ENCODE peak calls at places on chromosomes 12 and 14, in five cellular contexts. One of them, this sample, is unnamed.

GRCh38 chr14:51704465-51705050 is 52.8 kb downstream of the FRMD6 start:
- DNase-seq in GM12878: no peak
- DNase-seq in K562: no peak
- DNase-seq in HepG2: no peak
- DNase-seq in endothelial cell of umbilical vein: peak
- DNase-seq in this sample: no peak

GRCh38 chr12:101436146-101436545 is 28.6 kb upstream of the ARL1 start:
- DNase-seq in K562: no peak
- DNase-seq in HepG2: no peak
- DNase-seq in endothelial cell of umbilical vein: no peak
- DNase-seq in GM12878: no peak
- DNase-seq in this sample: no peak

GRCh38 chr12:109027767-109028166 is 6.9 kb upstream of the SVOP start:
- DNase-seq in GM12878: no peak
- DNase-seq in K562: no peak
- DNase-seq in HepG2: no peak
- DNase-seq in endothelial cell of umbilical vein: no peak
- DNase-seq in this sample: no peak

GRCh38 chr14:26394114-26394855 is 203.5 kb downstream of the NOVA1 start:
- DNase-seq in endothelial cell of umbilical vein: peak
- DNase-seq in K562: no peak
- DNase-seq in HepG2: no peak
- DNase-seq in GM12878: no peak
- DNase-seq in this sample: no peak

GRCh38 chr12:1920436-1920835 is 2.0 kb upstream of the CACNA2D4 start:
- DNase-seq in K562: no peak
- DNase-seq in endothelial cell of umbilical vein: no peak
- DNase-seq in HepG2: no peak
- DNase-seq in GM12878: no peak
- DNase-seq in this sample: no peak

GRCh38 chr12:71684081-71684480 is 1.8 kb upstream of the TMEM19 start:
- DNase-seq in GM12878: no peak
- DNase-seq in K562: no peak
- DNase-seq in HepG2: no peak
- DNase-seq in endothelial cell of umbilical vein: no peak
- DNase-seq in this sample: no peak

GRCh38 chr12:24378548-24379011 is 429.1 kb upstream of the SOX5 start:
- DNase-seq in GM12878: no peak
- DNase-seq in HepG2: no peak
- DNase-seq in endothelial cell of umbilical vein: no peak
- DNase-seq in K562: no peak
- DNase-seq in this sample: peak

GRCh38 chr12:115802767-115803166 is 474.7 kb downstream of the MED13L start:
- DNase-seq in HepG2: no peak
- DNase-seq in GM12878: no peak
- DNase-seq in K562: no peak
- DNase-seq in endothelial cell of umbilical vein: no peak
- DNase-seq in this sample: no peak

GRCh38 chr14:92472860-92473259 is 40.7 kb upstream of the RIN3 start:
- DNase-seq in HepG2: no peak
- DNase-seq in endothelial cell of umbilical vein: no peak
- DNase-seq in K562: no peak
- DNase-seq in GM12878: no peak
- DNase-seq in this sample: no peak

GRCh38 chr12:104319918-104320626 is 16.5 kb downstream of the EID3 start:
- DNase-seq in HepG2: no peak
- DNase-seq in GM12878: no peak
- DNase-seq in endothelial cell of umbilical vein: no peak
- DNase-seq in K562: no peak
- DNase-seq in this sample: no peak

GRCh38 chr12:753401-754237 is 1.2 kb downstream of the WNK1 start:
- DNase-seq in endothelial cell of umbilical vein: no peak
- DNase-seq in GM12878: no peak
- DNase-seq in HepG2: no peak
- DNase-seq in K562: peak
- DNase-seq in this sample: no peak

GRCh38 chr14:51086044-51086443 is 8.9 kb downstream of the TRIM9 start:
- DNase-seq in endothelial cell of umbilical vein: no peak
- DNase-seq in HepG2: no peak
- DNase-seq in K562: no peak
- DNase-seq in GM12878: no peak
- DNase-seq in this sample: no peak

GRCh38 chr12:22034709-22035506 is 11.1 kb upstream of the CMAS start:
- DNase-seq in endothelial cell of umbilical vein: peak
- DNase-seq in GM12878: no peak
- DNase-seq in HepG2: no peak
- DNase-seq in K562: no peak
- DNase-seq in this sample: no peak

GRCh38 chr14:49982082-49982481 is 89.2 kb downstream of the ARF6 start:
- DNase-seq in K562: no peak
- DNase-seq in GM12878: no peak
- DNase-seq in endothelial cell of umbilical vein: no peak
- DNase-seq in HepG2: no peak
- DNase-seq in this sample: no peak

GRCh38 chr12:88952543-88952942 is 372.3 kb upstream of the KITLG start:
- DNase-seq in K562: no peak
- DNase-seq in GM12878: no peak
- DNase-seq in endothelial cell of umbilical vein: peak
- DNase-seq in HepG2: peak
- DNase-seq in this sample: no peak

GRCh38 chr12:132359971-132360370 is 30.6 kb upstream of the GALNT9 start:
- DNase-seq in GM12878: no peak
- DNase-seq in K562: no peak
- DNase-seq in HepG2: no peak
- DNase-seq in endothelial cell of umbilical vein: no peak
- DNase-seq in this sample: no peak

GRCh38 chr12:83818888-83819287 is 1093.7 kb downstream of the SLC6A15 start:
- DNase-seq in K562: no peak
- DNase-seq in GM12878: no peak
- DNase-seq in endothelial cell of umbilical vein: no peak
- DNase-seq in HepG2: no peak
- DNase-seq in this sample: no peak

GRCh38 chr12:28500373-28501024 is 310.2 kb downstream of the CCDC91 start:
- DNase-seq in endothelial cell of umbilical vein: no peak
- DNase-seq in GM12878: no peak
- DNase-seq in K562: no peak
- DNase-seq in HepG2: no peak
- DNase-seq in this sample: no peak

GRCh38 chr14:29927596-29928341 is at the start of gene PRKD1:
- DNase-seq in K562: peak
- DNase-seq in endothelial cell of umbilical vein: peak
- DNase-seq in HepG2: peak
- DNase-seq in GM12878: no peak
- DNase-seq in this sample: no peak

GRCh38 chr12:102484017-102484731 is 3.8 kb upstream of the IGF1 start:
- DNase-seq in HepG2: peak
- DNase-seq in endothelial cell of umbilical vein: peak
- DNase-seq in GM12878: peak
- DNase-seq in K562: peak
- DNase-seq in this sample: peak

GRCh38 chr12:113194971-113195391 is 9.5 kb downstream of the RITA1 start:
- DNase-seq in K562: no peak
- DNase-seq in endothelial cell of umbilical vein: no peak
- DNase-seq in HepG2: no peak
- DNase-seq in GM12878: no peak
- DNase-seq in this sample: no peak

GRCh38 chr12:55717397-55718007 is 1.7 kb downstream of the BLOC1S1 start:
- DNase-seq in K562: peak
- DNase-seq in HepG2: no peak
- DNase-seq in endothelial cell of umbilical vein: peak
- DNase-seq in GM12878: no peak
- DNase-seq in this sample: no peak

GRCh38 chr12:119916111-119916510 is 39.0 kb upstream of the CIT start:
- DNase-seq in GM12878: no peak
- DNase-seq in K562: no peak
- DNase-seq in HepG2: no peak
- DNase-seq in endothelial cell of umbilical vein: no peak
- DNase-seq in this sample: no peak

GRCh38 chr12:94187351-94187750 is 39.0 kb downstream of the PLXNC1 start:
- DNase-seq in GM12878: no peak
- DNase-seq in endothelial cell of umbilical vein: no peak
- DNase-seq in HepG2: no peak
- DNase-seq in K562: no peak
- DNase-seq in this sample: no peak

GRCh38 chr12:90153827-90154226 is 445.2 kb upstream of the ATP2B1 start:
- DNase-seq in HepG2: no peak
- DNase-seq in endothelial cell of umbilical vein: no peak
- DNase-seq in K562: no peak
- DNase-seq in GM12878: no peak
- DNase-seq in this sample: no peak

GRCh38 chr14:104599446-104599845 is 5.1 kb downstream of the TMEM179 start:
- DNase-seq in GM12878: no peak
- DNase-seq in HepG2: no peak
- DNase-seq in endothelial cell of umbilical vein: no peak
- DNase-seq in K562: no peak
- DNase-seq in this sample: no peak

GRCh38 chr12:66035289-66035961 is 95.1 kb downstream of the LLPH start:
- DNase-seq in endothelial cell of umbilical vein: peak
- DNase-seq in GM12878: no peak
- DNase-seq in HepG2: peak
- DNase-seq in K562: peak
- DNase-seq in this sample: peak

GRCh38 chr12:11711675-11712327 is 62.3 kb downstream of the ETV6 start:
- DNase-seq in HepG2: peak
- DNase-seq in endothelial cell of umbilical vein: no peak
- DNase-seq in GM12878: no peak
- DNase-seq in K562: no peak
- DNase-seq in this sample: no peak

GRCh38 chr14:57865450-57866198 is at the start of gene SLC35F4:
- DNase-seq in GM12878: no peak
- DNase-seq in endothelial cell of umbilical vein: no peak
- DNase-seq in K562: peak
- DNase-seq in HepG2: no peak
- DNase-seq in this sample: no peak

GRCh38 chr12:54025507-54026393 is 2.5 kb upstream of the HOXC6 start:
- DNase-seq in endothelial cell of umbilical vein: no peak
- DNase-seq in HepG2: no peak
- DNase-seq in GM12878: no peak
- DNase-seq in K562: no peak
- DNase-seq in this sample: no peak

GRCh38 chr12:54022960-54023884 is 5.0 kb upstream of the HOXC6 start:
- DNase-seq in K562: no peak
- DNase-seq in HepG2: no peak
- DNase-seq in GM12878: no peak
- DNase-seq in endothelial cell of umbilical vein: no peak
- DNase-seq in this sample: no peak

GRCh38 chr12:54024581-54024980 is 3.7 kb upstream of the HOXC6 start:
- DNase-seq in endothelial cell of umbilical vein: no peak
- DNase-seq in GM12878: no peak
- DNase-seq in K562: no peak
- DNase-seq in HepG2: no peak
- DNase-seq in this sample: no peak

GRCh38 chr12:54021432-54022013 is 6.7 kb upstream of the HOXC6 start:
- DNase-seq in endothelial cell of umbilical vein: no peak
- DNase-seq in K562: no peak
- DNase-seq in GM12878: no peak
- DNase-seq in HepG2: no peak
- DNase-seq in this sample: no peak

GRCh38 chr12:54024127-54024526 is 4.1 kb upstream of the HOXC6 start:
- DNase-seq in HepG2: no peak
- DNase-seq in endothelial cell of umbilical vein: no peak
- DNase-seq in K562: no peak
- DNase-seq in GM12878: no peak
- DNase-seq in this sample: no peak
- TF ChIP-seq POLR2AphosphoS5 in HepG2: no peak
- TF ChIP-seq POLR2AphosphoS5 in endothelial cell of umbilical vein: no peak
- TF ChIP-seq POLR2AphosphoS5 in K562: no peak
- TF ChIP-seq POLR2AphosphoS5 in GM12878: no peak
- TF ChIP-seq POLR2AphosphoS5 in this sample: no peak

GRCh38 chr12:57605308-57606015 is 838 bp downstream of the DTX3 start:
- DNase-seq in endothelial cell of umbilical vein: no peak
- DNase-seq in HepG2: no peak
- DNase-seq in K562: no peak
- DNase-seq in GM12878: no peak
- DNase-seq in this sample: no peak
- TF ChIP-seq EZH2 in endothelial cell of umbilical vein: no peak
- TF ChIP-seq EZH2 in HepG2: no peak
- TF ChIP-seq EZH2 in K562: no peak
- TF ChIP-seq EZH2 in GM12878: no peak
- TF ChIP-seq EZH2 in this sample: no peak

GRCh38 chr12:3753549-3754284 is 808 bp upstream of the CRACR2A start:
- DNase-seq in HepG2: no peak
- DNase-seq in K562: peak
- DNase-seq in GM12878: no peak
- DNase-seq in endothelial cell of umbilical vein: no peak
- DNase-seq in this sample: no peak

GRCh38 chr12:3750616-3751015 is 2.3 kb downstream of the CRACR2A start:
- DNase-seq in endothelial cell of umbilical vein: no peak
- DNase-seq in HepG2: no peak
- DNase-seq in GM12878: no peak
- DNase-seq in K562: no peak
- DNase-seq in this sample: no peak

GRCh38 chr12:3751151-3752095 is 1.5 kb downstream of the CRACR2A start:
- DNase-seq in K562: no peak
- DNase-seq in GM12878: no peak
- DNase-seq in endothelial cell of umbilical vein: no peak
- DNase-seq in HepG2: no peak
- DNase-seq in this sample: no peak

GRCh38 chr12:3752741-3753486 is at the start of gene CRACR2A:
- DNase-seq in endothelial cell of umbilical vein: peak
- DNase-seq in GM12878: peak
- DNase-seq in K562: peak
- DNase-seq in HepG2: no peak
- DNase-seq in this sample: no peak

GRCh38 chr12:3752096-3752709 is 706 bp downstream of the CRACR2A start:
- DNase-seq in endothelial cell of umbilical vein: peak
- DNase-seq in HepG2: peak
- DNase-seq in GM12878: peak
- DNase-seq in K562: peak
- DNase-seq in this sample: no peak
- TF ChIP-seq POLR2AphosphoS5 in endothelial cell of umbilical vein: peak
- TF ChIP-seq POLR2AphosphoS5 in HepG2: no peak
- TF ChIP-seq POLR2AphosphoS5 in GM12878: peak
- TF ChIP-seq POLR2AphosphoS5 in K562: no peak
- TF ChIP-seq POLR2AphosphoS5 in this sample: no peak

GRCh38 chr12:57216931-57217871 is 607 bp downstream of the NXPH4 start:
- DNase-seq in endothelial cell of umbilical vein: no peak
- DNase-seq in HepG2: no peak
- DNase-seq in K562: no peak
- DNase-seq in GM12878: no peak
- DNase-seq in this sample: no peak

GRCh38 chr12:57215065-57215464 is 1.5 kb upstream of the NXPH4 start:
- DNase-seq in K562: no peak
- DNase-seq in HepG2: no peak
- DNase-seq in endothelial cell of umbilical vein: no peak
- DNase-seq in GM12878: no peak
- DNase-seq in this sample: no peak

GRCh38 chr12:57214398-57214781 is 2.2 kb upstream of the NXPH4 start:
- DNase-seq in endothelial cell of umbilical vein: peak
- DNase-seq in GM12878: no peak
- DNase-seq in HepG2: peak
- DNase-seq in K562: peak
- DNase-seq in this sample: no peak

GRCh38 chr12:57216014-57216891 is at the start of gene NXPH4:
- DNase-seq in K562: peak
- DNase-seq in endothelial cell of umbilical vein: no peak
- DNase-seq in HepG2: no peak
- DNase-seq in GM12878: no peak
- DNase-seq in this sample: no peak

GRCh38 chr12:57215668-57216013 is 953 bp upstream of the NXPH4 start:
- DNase-seq in endothelial cell of umbilical vein: no peak
- DNase-seq in GM12878: no peak
- DNase-seq in K562: no peak
- DNase-seq in HepG2: no peak
- DNase-seq in this sample: no peak
- TF ChIP-seq EZH2 in endothelial cell of umbilical vein: peak
- TF ChIP-seq EZH2 in GM12878: no peak
- TF ChIP-seq EZH2 in K562: peak
- TF ChIP-seq EZH2 in HepG2: no peak
- TF ChIP-seq EZH2 in this sample: no peak